ENCODE peak calls at places on chromosomes 12 and 14, in five cellular contexts. One of them, this sample, is unnamed.

GRCh38 chr12:128339669-128340068 is 72.7 kb downstream of the TMEM132C start:
- DNase-seq in EH: no peak
- DNase-seq in stimulated activated CD8-positive, alpha-beta memory T cell treated with anti-CD3 and anti-CD28 coated beads, Interleukin-4, amount 100 ng/mL, for 24 hours: no peak
- DNase-seq in GM04504: no peak
- DNase-seq in LoVo: no peak
- DNase-seq in this sample: no peak

GRCh38 chr12:13222076-13222475 is 25.6 kb downstream of the EMP1 start:
- DNase-seq in EH: no peak
- DNase-seq in stimulated activated CD8-positive, alpha-beta memory T cell treated with anti-CD3 and anti-CD28 coated beads, Interleukin-4, amount 100 ng/mL, for 24 hours: no peak
- DNase-seq in GM04504: no peak
- DNase-seq in LoVo: peak
- DNase-seq in this sample: no peak

GRCh38 chr12:130742716-130743115 is 26.6 kb upstream of the RIMBP2 start:
- DNase-seq in EH: no peak
- DNase-seq in stimulated activated CD8-positive, alpha-beta memory T cell treated with anti-CD3 and anti-CD28 coated beads, Interleukin-4, amount 100 ng/mL, for 24 hours: no peak
- DNase-seq in GM04504: no peak
- DNase-seq in LoVo: no peak
- DNase-seq in this sample: no peak

GRCh38 chr14:41605550-41606248 is 977 bp upstream of the LRFN5 start:
- DNase-seq in EH: no peak
- DNase-seq in stimulated activated CD8-positive, alpha-beta memory T cell treated with anti-CD3 and anti-CD28 coated beads, Interleukin-4, amount 100 ng/mL, for 24 hours: no peak
- DNase-seq in GM04504: no peak
- DNase-seq in LoVo: no peak
- DNase-seq in this sample: peak

GRCh38 chr14:58238252-58239247 is 6.1 kb upstream of the PSMA3 start:
- DNase-seq in EH: no peak
- DNase-seq in stimulated activated CD8-positive, alpha-beta memory T cell treated with anti-CD3 and anti-CD28 coated beads, Interleukin-4, amount 100 ng/mL, for 24 hours: no peak
- DNase-seq in GM04504: no peak
- DNase-seq in LoVo: no peak
- DNase-seq in this sample: no peak

GRCh38 chr12:116766746-116767145 is 28.6 kb downstream of the RNFT2 start:
- DNase-seq in EH: no peak
- DNase-seq in stimulated activated CD8-positive, alpha-beta memory T cell treated with anti-CD3 and anti-CD28 coated beads, Interleukin-4, amount 100 ng/mL, for 24 hours: no peak
- DNase-seq in GM04504: no peak
- DNase-seq in LoVo: no peak
- DNase-seq in this sample: no peak

GRCh38 chr14:102630405-102630804 is 38.0 kb downstream of the RCOR1 start:
- DNase-seq in EH: no peak
- DNase-seq in stimulated activated CD8-positive, alpha-beta memory T cell treated with anti-CD3 and anti-CD28 coated beads, Interleukin-4, amount 100 ng/mL, for 24 hours: no peak
- DNase-seq in GM04504: no peak
- DNase-seq in LoVo: no peak
- DNase-seq in this sample: no peak

GRCh38 chr12:89212339-89212771 is 139.9 kb downstream of the DUSP6 start:
- DNase-seq in EH: no peak
- DNase-seq in stimulated activated CD8-positive, alpha-beta memory T cell treated with anti-CD3 and anti-CD28 coated beads, Interleukin-4, amount 100 ng/mL, for 24 hours: no peak
- DNase-seq in GM04504: no peak
- DNase-seq in LoVo: peak
- DNase-seq in this sample: no peak

GRCh38 chr12:111405856-111406473 is at the start of gene SH2B3:
- DNase-seq in EH: peak
- DNase-seq in stimulated activated CD8-positive, alpha-beta memory T cell treated with anti-CD3 and anti-CD28 coated beads, Interleukin-4, amount 100 ng/mL, for 24 hours: no peak
- DNase-seq in GM04504: no peak
- DNase-seq in LoVo: no peak
- DNase-seq in this sample: no peak

GRCh38 chr14:56025191-56025590 is 93.0 kb upstream of the PELI2 start:
- DNase-seq in EH: no peak
- DNase-seq in stimulated activated CD8-positive, alpha-beta memory T cell treated with anti-CD3 and anti-CD28 coated beads, Interleukin-4, amount 100 ng/mL, for 24 hours: no peak
- DNase-seq in GM04504: no peak
- DNase-seq in LoVo: no peak
- DNase-seq in this sample: no peak

GRCh38 chr12:124228050-124228711 is 66.7 kb upstream of the RFLNA start:
- DNase-seq in EH: no peak
- DNase-seq in stimulated activated CD8-positive, alpha-beta memory T cell treated with anti-CD3 and anti-CD28 coated beads, Interleukin-4, amount 100 ng/mL, for 24 hours: no peak
- DNase-seq in GM04504: no peak
- DNase-seq in LoVo: no peak
- DNase-seq in this sample: no peak

GRCh38 chr12:11763760-11764520 is 114.5 kb downstream of the ETV6 start:
- DNase-seq in EH: peak
- DNase-seq in stimulated activated CD8-positive, alpha-beta memory T cell treated with anti-CD3 and anti-CD28 coated beads, Interleukin-4, amount 100 ng/mL, for 24 hours: no peak
- DNase-seq in GM04504: peak
- DNase-seq in LoVo: no peak
- DNase-seq in this sample: peak

GRCh38 chr14:100588671-100589070 is 1.5 kb upstream of the BEGAIN start:
- DNase-seq in EH: no peak
- DNase-seq in stimulated activated CD8-positive, alpha-beta memory T cell treated with anti-CD3 and anti-CD28 coated beads, Interleukin-4, amount 100 ng/mL, for 24 hours: no peak
- DNase-seq in GM04504: no peak
- DNase-seq in LoVo: no peak
- DNase-seq in this sample: no peak

GRCh38 chr14:50941151-50941550 is 3.1 kb downstream of the PYGL start:
- DNase-seq in EH: peak
- DNase-seq in stimulated activated CD8-positive, alpha-beta memory T cell treated with anti-CD3 and anti-CD28 coated beads, Interleukin-4, amount 100 ng/mL, for 24 hours: no peak
- DNase-seq in GM04504: peak
- DNase-seq in LoVo: no peak
- DNase-seq in this sample: peak

GRCh38 chr12:91133871-91134270 is 22.6 kb upstream of the LUM start:
- DNase-seq in EH: peak
- DNase-seq in stimulated activated CD8-positive, alpha-beta memory T cell treated with anti-CD3 and anti-CD28 coated beads, Interleukin-4, amount 100 ng/mL, for 24 hours: no peak
- DNase-seq in GM04504: peak
- DNase-seq in LoVo: no peak
- DNase-seq in this sample: peak

GRCh38 chr12:6267007-6267721 is 43.3 kb upstream of the PLEKHG6 start:
- DNase-seq in EH: peak
- DNase-seq in stimulated activated CD8-positive, alpha-beta memory T cell treated with anti-CD3 and anti-CD28 coated beads, Interleukin-4, amount 100 ng/mL, for 24 hours: peak
- DNase-seq in GM04504: no peak
- DNase-seq in LoVo: no peak
- DNase-seq in this sample: peak

GRCh38 chr14:93285048-93285447 is 47.8 kb downstream of the BTBD7 start:
- DNase-seq in EH: peak
- DNase-seq in stimulated activated CD8-positive, alpha-beta memory T cell treated with anti-CD3 and anti-CD28 coated beads, Interleukin-4, amount 100 ng/mL, for 24 hours: no peak
- DNase-seq in GM04504: no peak
- DNase-seq in LoVo: no peak
- DNase-seq in this sample: peak

GRCh38 chr14:99829450-99829849 is 36.2 kb downstream of the EML1 start:
- DNase-seq in EH: no peak
- DNase-seq in stimulated activated CD8-positive, alpha-beta memory T cell treated with anti-CD3 and anti-CD28 coated beads, Interleukin-4, amount 100 ng/mL, for 24 hours: no peak
- DNase-seq in GM04504: no peak
- DNase-seq in LoVo: no peak
- DNase-seq in this sample: no peak

GRCh38 chr12:4214912-4215861 is 58.4 kb upstream of the CCND2 start:
- DNase-seq in EH: no peak
- DNase-seq in stimulated activated CD8-positive, alpha-beta memory T cell treated with anti-CD3 and anti-CD28 coated beads, Interleukin-4, amount 100 ng/mL, for 24 hours: peak
- DNase-seq in GM04504: no peak
- DNase-seq in LoVo: peak
- DNase-seq in this sample: no peak

GRCh38 chr12:94386422-94386821 is 73.2 kb downstream of the CEP83 start:
- DNase-seq in EH: peak
- DNase-seq in stimulated activated CD8-positive, alpha-beta memory T cell treated with anti-CD3 and anti-CD28 coated beads, Interleukin-4, amount 100 ng/mL, for 24 hours: no peak
- DNase-seq in GM04504: no peak
- DNase-seq in LoVo: no peak
- DNase-seq in this sample: peak

GRCh38 chr12:100573499-100574261 is at the start of gene GAS2L3:
- DNase-seq in EH: peak
- DNase-seq in stimulated activated CD8-positive, alpha-beta memory T cell treated with anti-CD3 and anti-CD28 coated beads, Interleukin-4, amount 100 ng/mL, for 24 hours: peak
- DNase-seq in GM04504: peak
- DNase-seq in LoVo: peak
- DNase-seq in this sample: peak

GRCh38 chr12:113889076-113889475 is 77.0 kb downstream of the RBM19 start:
- DNase-seq in EH: peak
- DNase-seq in stimulated activated CD8-positive, alpha-beta memory T cell treated with anti-CD3 and anti-CD28 coated beads, Interleukin-4, amount 100 ng/mL, for 24 hours: no peak
- DNase-seq in GM04504: peak
- DNase-seq in LoVo: no peak
- DNase-seq in this sample: peak

GRCh38 chr12:124509300-124509675 is 58.1 kb downstream of the NCOR2 start:
- DNase-seq in EH: peak
- DNase-seq in stimulated activated CD8-positive, alpha-beta memory T cell treated with anti-CD3 and anti-CD28 coated beads, Interleukin-4, amount 100 ng/mL, for 24 hours: no peak
- DNase-seq in GM04504: no peak
- DNase-seq in LoVo: no peak
- DNase-seq in this sample: peak

GRCh38 chr14:103123634-103124500 is 606 bp downstream of the TNFAIP2 start:
- DNase-seq in EH: peak
- DNase-seq in stimulated activated CD8-positive, alpha-beta memory T cell treated with anti-CD3 and anti-CD28 coated beads, Interleukin-4, amount 100 ng/mL, for 24 hours: no peak
- DNase-seq in GM04504: no peak
- DNase-seq in LoVo: no peak
- DNase-seq in this sample: peak

GRCh38 chr12:125453751-125454150 is 388.5 kb downstream of the AACS start:
- DNase-seq in EH: no peak
- DNase-seq in stimulated activated CD8-positive, alpha-beta memory T cell treated with anti-CD3 and anti-CD28 coated beads, Interleukin-4, amount 100 ng/mL, for 24 hours: no peak
- DNase-seq in GM04504: no peak
- DNase-seq in LoVo: no peak
- DNase-seq in this sample: no peak

GRCh38 chr14:100748403-100748802 is 21.7 kb downstream of the DLK1 start:
- DNase-seq in EH: no peak
- DNase-seq in stimulated activated CD8-positive, alpha-beta memory T cell treated with anti-CD3 and anti-CD28 coated beads, Interleukin-4, amount 100 ng/mL, for 24 hours: no peak
- DNase-seq in GM04504: no peak
- DNase-seq in LoVo: no peak
- DNase-seq in this sample: no peak

GRCh38 chr12:14111230-14111865 is 129.9 kb upstream of the GRIN2B start:
- DNase-seq in EH: no peak
- DNase-seq in stimulated activated CD8-positive, alpha-beta memory T cell treated with anti-CD3 and anti-CD28 coated beads, Interleukin-4, amount 100 ng/mL, for 24 hours: no peak
- DNase-seq in GM04504: no peak
- DNase-seq in LoVo: no peak
- DNase-seq in this sample: no peak

GRCh38 chr12:52314511-52314910 is 6.7 kb downstream of the KRT83 start:
- DNase-seq in EH: no peak
- DNase-seq in stimulated activated CD8-positive, alpha-beta memory T cell treated with anti-CD3 and anti-CD28 coated beads, Interleukin-4, amount 100 ng/mL, for 24 hours: no peak
- DNase-seq in GM04504: no peak
- DNase-seq in LoVo: no peak
- DNase-seq in this sample: no peak